ENCODE peak calls at places on chromosomes 4 and X, in four cellular contexts. L is A549, Z is hepatocyte, I is mammary epithelial cell. G is an unnamed sample. For H3K4me1, the result is how much of the 10 kb centered on the place peaks cover.

GRCh38 chr4:2306773-2307410 is 45.0 kb upstream of the MXD4 start:
- DNase-seq in L (no peak), I (no peak), Z (no peak), G (no peak)

GRCh38 chr4:61628727-61629126 is 428.6 kb downstream of the ADGRL3 start:
- DNase-seq in Z (peak), L (no peak), I (no peak), G (no peak)

GRCh38 chr4:112288455-112288854 is 2.8 kb upstream of the TIFA start:
- DNase-seq in L (no peak), I (no peak), Z (no peak), G (no peak)

GRCh38 chr4:41258783-41259182 is 2.1 kb downstream of the UCHL1 start:
- DNase-seq in I (peak), L (peak), Z (peak), G (peak)

GRCh38 chrX:44071847-44072545 is 98.8 kb upstream of the NDP start:
- DNase-seq in I (peak), L (peak), Z (peak), G (no peak)

GRCh38 chrX:108029928-108030711 is 14.7 kb upstream of the VSIG1 start:
- DNase-seq in I (no peak), Z (no peak), L (no peak), G (no peak)

GRCh38 chr4:119204898-119205297 is 7.6 kb upstream of the USP53 start:
- DNase-seq in L (no peak), I (no peak), Z (no peak), G (no peak)

GRCh38 chr4:1644906-1645657 is 39.0 kb downstream of the FAM53A start:
- DNase-seq in Z (peak), I (peak), L (no peak), G (no peak)

GRCh38 chr4:173821851-173822250 is 291.8 kb upstream of the HAND2 start:
- DNase-seq in L (no peak), Z (no peak), I (no peak), G (no peak)

GRCh38 chrX:150258463-150259430 is 104.4 kb upstream of the MAMLD1 start:
- DNase-seq in Z (no peak), I (no peak), L (no peak), G (no peak)

GRCh38 chrX:20802036-20802435 is 535.3 kb upstream of the RPS6KA3 start:
- DNase-seq in Z (no peak), L (no peak), I (peak), G (no peak)

GRCh38 chr4:87012265-87012953 is 77.6 kb downstream of the AFF1 start:
- DNase-seq in L (no peak), Z (peak), I (no peak), G (no peak)
- H3K4me1 ChIP-seq in L (half or more), Z (under half), I (under half), G (under half)

GRCh38 chrX:153865685-153866084 is 20.3 kb downstream of the L1CAM start:
- DNase-seq in Z (no peak), L (no peak), I (no peak), G (no peak)
- H3K4me1 ChIP-seq in Z (under half), L (under half), I (under half), G (under half)

GRCh38 chrX:40171513-40172168 is 73.9 kb upstream of the BCOR start:
- DNase-seq in L (no peak), Z (peak), I (no peak), G (no peak)
- H3K4me1 ChIP-seq in L (under half), Z (half or more), I (under half), G (under half)

GRCh38 chr4:8107146-8107657 is 51.4 kb downstream of the ABLIM2 start:
- DNase-seq in L (no peak), I (peak), Z (no peak), G (no peak)
- H3K4me1 ChIP-seq in L (under half), I (under half), Z (under half), G (under half)

GRCh38 chr4:168852933-168853713 is 156.9 kb downstream of the CBR4 start:
- DNase-seq in I (no peak), L (no peak), Z (no peak), G (no peak)
- H3K4me1 ChIP-seq in I (under half), L (under half), Z (under half), G (under half)

DNA sequence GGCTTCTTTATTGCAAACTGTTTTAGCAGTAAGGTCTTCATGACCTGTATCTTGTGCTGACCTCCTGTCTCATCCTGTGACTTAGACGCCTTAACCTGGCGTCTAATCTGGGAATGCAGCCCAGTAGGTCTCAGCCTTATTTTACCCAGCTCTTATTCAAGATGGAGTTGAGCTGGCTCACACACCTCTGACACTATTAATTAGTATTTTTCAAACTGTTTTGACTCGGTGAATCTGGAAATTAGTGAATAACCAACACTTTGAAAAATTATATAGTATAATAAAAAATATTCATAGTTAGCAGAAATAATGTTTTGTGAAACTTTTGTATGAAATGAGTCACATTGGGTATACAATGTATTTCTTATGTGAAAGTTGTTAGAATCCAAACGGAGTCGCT is 189.4 kb downstream of the PDGFRA start:
- DNase-seq in Z (no peak), L (no peak), I (no peak), G (no peak)
- H3K4me1 ChIP-seq in Z (under half), L (under half), I (under half), G (under half)